ENCODE peak calls at places on chromosomes 5 and 9, in four cellular contexts. F, W, B and X are unnamed samples. For H3K9me3, the result is how much of the 10 kb centered on the place peaks cover.

GRCh38 chr9:11045589-11045988 is 432.8 kb upstream of the PTPRD start:
- DNase-seq in F (no peak), W (no peak), B (no peak), X (no peak)

GRCh38 chr5:179118338-179118737 is 58.2 kb downstream of the ZNF354C start:
- DNase-seq in F (no peak), W (peak), B (no peak), X (no peak)

GRCh38 chr9:94874316-94874715 is 147.8 kb downstream of the AOPEP start:
- DNase-seq in F (no peak), W (peak), B (no peak), X (no peak)

GRCh38 chr9:126962336-126962735 is 47.8 kb downstream of the RALGPS1 start:
- DNase-seq in F (no peak), W (no peak), B (no peak), X (no peak)

GRCh38 chr5:170971-171800 is 20.1 kb upstream of the LRRC14B start:
- DNase-seq in F (no peak), W (no peak), B (peak), X (no peak)

GRCh38 chr9:113011911-113012381 is at the start of gene ZNF883:
- DNase-seq in F (no peak), W (peak), B (peak), X (no peak)

GRCh38 chr9:87592554-87593394 is 95.1 kb downstream of the DAPK1 start:
- DNase-seq in F (no peak), W (no peak), B (peak), X (no peak)

GRCh38 chr5:133844836-133845235 is 123.6 kb downstream of the C5orf15 start:
- DNase-seq in F (no peak), W (peak), B (no peak), X (no peak)

GRCh38 chr9:134689320-134690181 is 47.9 kb downstream of the COL5A1 start:
- DNase-seq in F (peak), W (peak), B (peak), X (no peak)

GRCh38 chr9:129551393-129551973 is 69.4 kb downstream of the C9orf50 start:
- DNase-seq in F (no peak), W (no peak), B (no peak), X (no peak)

GRCh38 chr5:15791859-15792258 is 291.9 kb downstream of the FBXL7 start:
- DNase-seq in F (no peak), W (no peak), B (no peak), X (no peak)

DNA sequence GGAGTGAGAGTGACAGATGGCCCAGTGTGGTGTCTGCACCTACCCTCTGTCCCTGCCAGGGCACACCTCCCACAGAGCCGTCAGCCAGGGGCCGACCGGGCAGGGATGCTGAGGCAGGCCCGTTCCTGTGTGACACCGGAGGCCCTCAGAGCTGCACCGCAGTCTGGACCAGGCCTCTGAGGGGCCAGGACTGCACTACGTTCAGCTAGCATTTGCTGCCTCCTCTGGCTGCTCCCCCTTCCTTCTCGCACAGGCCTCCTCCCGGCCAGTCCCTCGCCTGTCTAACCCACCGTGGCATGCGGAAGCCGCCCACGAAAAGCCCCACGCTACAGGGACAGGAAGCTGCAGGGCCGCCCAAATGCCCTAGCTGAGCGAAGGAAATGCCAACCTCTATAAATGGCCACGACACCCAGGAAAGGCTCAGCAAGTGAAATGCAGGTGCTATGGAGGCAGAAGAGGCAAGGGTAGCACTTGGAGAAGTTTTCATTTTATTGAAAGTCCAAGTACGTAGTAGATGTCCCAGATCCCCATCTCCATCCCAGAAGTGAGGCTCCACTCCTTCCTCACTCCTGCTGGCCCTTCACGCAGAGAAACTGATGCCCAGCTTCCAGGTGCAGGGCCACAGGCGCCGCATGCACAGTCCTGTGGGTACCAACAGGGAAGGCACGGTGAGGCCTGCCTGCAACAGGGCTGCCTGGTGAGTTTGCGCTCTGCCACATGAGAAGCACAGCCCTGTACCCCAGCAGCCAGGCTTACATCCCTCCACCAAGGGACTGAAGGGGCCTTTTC is 38.7 kb downstream of the MAPK9 start:
- DNase-seq in F (no peak), W (peak), B (no peak), X (no peak)
- H3K9me3 ChIP-seq in F (half or more), W (half or more), B (under half), X (under half)

GRCh38 chr5:141303756-141304155 is at the start of gene SLC25A2:
- DNase-seq in F (no peak), W (no peak), B (no peak), X (no peak)

DNA sequence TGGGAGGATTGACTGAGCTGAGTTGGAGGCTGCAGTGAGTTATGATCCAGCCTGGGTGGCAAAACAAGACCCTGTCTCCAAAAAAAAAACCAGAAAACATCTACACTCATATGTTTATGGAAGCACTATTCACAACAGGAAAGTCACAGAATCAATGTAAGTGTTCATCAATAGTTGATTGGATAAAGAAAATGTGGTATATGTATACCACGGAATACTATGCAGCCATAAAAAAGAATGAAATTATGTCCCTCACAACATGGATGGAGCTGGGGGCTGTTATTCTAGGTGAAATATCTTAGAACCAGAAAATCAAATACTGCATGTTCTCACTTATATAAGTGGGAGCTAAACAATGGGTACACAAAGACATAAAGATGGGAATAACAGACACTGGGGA is 2.8 kb upstream of the SLC25A2 start:
- DNase-seq in F (no peak), W (no peak), B (no peak), X (no peak)
- H3K9me3 ChIP-seq in F (half or more), W (under half), B (under half), X (under half)

GRCh38 chr5:88807327-88807726 is 75.7 kb downstream of the MEF2C start:
- DNase-seq in F (no peak), W (no peak), B (no peak), X (no peak)

GRCh38 chr5:88806338-88806737 is 76.6 kb downstream of the MEF2C start:
- DNase-seq in F (no peak), W (no peak), B (no peak), X (no peak)

GRCh38 chr5:88803309-88803708 is 79.7 kb downstream of the MEF2C start:
- DNase-seq in F (no peak), W (no peak), B (no peak), X (no peak)

GRCh38 chr5:88804444-88804843 is 78.5 kb downstream of the MEF2C start:
- DNase-seq in F (no peak), W (no peak), B (no peak), X (no peak)

GRCh38 chr5:88805151-88805784 is 77.7 kb downstream of the MEF2C start:
- DNase-seq in F (no peak), W (no peak), B (no peak), X (no peak)
- H3K9me3 ChIP-seq in F (under half), W (under half), B (under half), X (under half)

GRCh38 chr9:109717342-109717741 is 62.7 kb upstream of the PALM2AKAP2 start:
- DNase-seq in F (no peak), W (peak), B (no peak), X (no peak)
- H3K9me3 ChIP-seq in F (under half), W (under half), B (under half), X (under half)

DNA sequence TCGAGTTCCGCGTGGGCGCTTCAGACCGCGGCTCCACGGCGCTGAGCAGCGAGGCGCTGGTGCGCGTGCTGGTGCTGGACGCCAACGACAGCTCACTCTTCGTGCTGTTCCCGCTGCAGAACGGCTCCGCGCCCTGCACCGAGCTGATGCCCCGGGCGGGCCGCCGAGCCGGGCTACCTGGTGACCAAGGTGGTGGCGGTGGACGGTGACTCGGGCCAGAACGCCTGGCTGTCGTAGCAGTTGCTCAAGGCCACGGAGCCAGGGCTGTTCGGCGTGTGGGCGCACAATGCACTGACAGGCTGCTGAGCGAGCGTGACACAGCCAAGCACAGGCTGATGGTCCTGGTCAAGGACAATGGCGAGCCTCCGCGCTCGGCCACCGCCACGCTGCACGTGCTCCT is 3.7 kb upstream of the PCDHB15 start:
- DNase-seq in F (no peak), W (no peak), B (no peak), X (no peak)
- H3K9me3 ChIP-seq in F (half or more), W (under half), B (under half), X (under half)

DNA sequence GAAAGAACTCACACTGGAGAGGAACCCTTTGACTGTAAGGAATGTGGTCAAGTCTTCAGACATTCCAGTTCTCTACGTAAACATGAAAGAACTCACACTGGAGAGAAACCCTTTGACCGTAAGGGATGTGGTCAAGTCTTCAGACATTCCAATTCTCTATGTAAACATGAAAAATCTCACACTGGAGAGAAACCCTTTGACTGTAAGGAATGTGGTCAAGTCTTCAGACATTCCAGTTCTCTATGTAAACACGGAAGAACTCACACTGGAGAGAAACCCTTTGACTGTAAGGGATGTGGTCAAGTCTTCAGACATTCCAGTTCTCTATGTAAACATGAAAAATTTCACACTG is 32.6 kb downstream of the MAPK9 start:
- DNase-seq in F (no peak), W (no peak), B (no peak), X (no peak)
- H3K9me3 ChIP-seq in F (half or more), W (half or more), B (under half), X (under half)